ENCODE peak calls at places on chromosomes 4 and X, in seven cellular contexts. E is H1, Y is HCT116, P is GM12878, A is K562, M is SK-N-SH, O is HepG2. V is an unnamed sample.

GRCh38 chr4:53507671-53508286 is 83.5 kb downstream of the LNX1 start:
- DNase-seq in E (no peak), Y (no peak), P (no peak), A (peak; percentile 31), M (no peak), O (peak; percentile 30), V (no peak)

GRCh38 chrX:11770320-11770719 is 12.3 kb downstream of the MSL3 start:
- DNase-seq in E (no peak), Y (peak; percentile 22), P (peak; percentile 68), A (peak; percentile 65), M (peak; percentile 74), O (peak; percentile 23), V (peak; percentile 63)

GRCh38 chr4:13966241-13967195 is 339.0 kb upstream of the BOD1L1 start:
- DNase-seq in E (no peak), Y (no peak), P (no peak), A (no peak), M (no peak), O (no peak), V (no peak)

GRCh38 chr4:1035510-1035909 is 24.1 kb downstream of the FGFRL1 start:
- DNase-seq in E (no peak), Y (no peak), P (no peak), A (no peak), M (no peak), O (peak; percentile 67), V (no peak)

GRCh38 chr4:75698162-75698962 is 25.2 kb upstream of the G3BP2 start:
- DNase-seq in E (no peak), Y (no peak), P (peak; percentile 66), A (no peak), M (no peak), O (no peak), V (no peak)

GRCh38 chr4:159298502-159298901 is 195.6 kb downstream of the RAPGEF2 start:
- DNase-seq in E (no peak), Y (no peak), P (no peak), A (no peak), M (no peak), O (no peak), V (no peak)

GRCh38 chrX:40474205-40474626 is 106.6 kb upstream of the ATP6AP2 start:
- DNase-seq in E (peak; percentile 60), Y (no peak), P (no peak), A (no peak), M (peak; percentile 66), O (peak; percentile 20), V (peak; percentile 50)

GRCh38 chr4:113452868-113453620 is 308.5 kb downstream of the CAMK2D start:
- DNase-seq in E (no peak), Y (no peak), P (no peak), A (no peak), M (no peak), O (no peak), V (peak; percentile 8)

GRCh38 chrX:30935985-30936384 is 46.9 kb upstream of the TAB3 start:
- DNase-seq in E (no peak), Y (peak; percentile 10), P (no peak), A (peak; percentile 40), M (peak; percentile 27), O (peak; percentile 45), V (peak; percentile 5)

GRCh38 chr4:53183754-53184153 is 182.1 kb downstream of the SCFD2 start:
- DNase-seq in E (no peak), Y (no peak), P (no peak), A (no peak), M (no peak), O (no peak), V (no peak)

GRCh38 chr4:113809313-113809712 is 47.8 kb upstream of the CAMK2D start:
- DNase-seq in E (no peak), Y (no peak), P (no peak), A (no peak), M (no peak), O (no peak), V (no peak)

GRCh38 chr4:2824329-2825183 is 19.1 kb upstream of the ADD1 start:
- DNase-seq in E (no peak), Y (no peak), P (no peak), A (no peak), M (no peak), O (no peak), V (no peak)

GRCh38 chrX:38816158-38816557 is 14.9 kb downstream of the MID1IP1 start:
- DNase-seq in E (no peak), Y (no peak), P (no peak), A (no peak), M (no peak), O (no peak), V (no peak)

GRCh38 chr4:139557506-139558110 is 1.6 kb upstream of the SETD7 start:
- DNase-seq in E (no peak), Y (no peak), P (no peak), A (no peak), M (no peak), O (no peak), V (peak; percentile 15)

GRCh38 chrX:49877397-49878101 is 1.7 kb upstream of the USP27X start:
- DNase-seq in E (no peak), Y (no peak), P (no peak), A (no peak), M (no peak), O (peak; percentile 94), V (no peak)

GRCh38 chrX:13774696-13775095 is 40.1 kb downstream of the OFD1 start:
- DNase-seq in E (no peak), Y (no peak), P (no peak), A (no peak), M (no peak), O (no peak), V (no peak)

GRCh38 chrX:133375558-133376340 is 39.5 kb downstream of the GPC4 start:
- DNase-seq in E (no peak), Y (no peak), P (no peak), A (no peak), M (peak; percentile 21), O (no peak), V (no peak)

DNA sequence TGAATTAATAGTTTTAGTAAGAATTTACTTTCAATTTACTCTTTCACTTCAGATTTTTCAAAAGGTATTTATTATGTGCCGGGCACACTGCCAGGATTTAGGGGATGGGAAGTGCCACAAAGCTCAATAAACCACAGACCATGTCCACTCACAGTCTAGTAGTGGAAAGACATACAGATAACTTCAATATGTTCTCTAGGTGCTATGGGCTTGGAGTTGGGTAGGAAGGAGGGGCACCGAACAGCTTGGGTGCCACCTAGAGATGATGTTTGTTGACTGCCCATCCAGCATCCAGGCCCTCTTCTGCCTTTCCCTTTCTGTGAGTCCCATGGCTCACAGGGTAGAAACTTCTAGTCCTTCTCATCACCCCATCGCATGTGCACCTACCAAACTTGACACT is 17.8 kb downstream of the MFAP3L start:
- DNase-seq in E (peak; percentile 30), Y (no peak), P (no peak), A (no peak), M (no peak), O (no peak), V (peak; percentile 16)
- TF ChIP-seq JUND in E (no peak), Y (no peak), P (no peak), A (no peak), M (no peak), O (no peak), V (no peak)

GRCh38 chrX:69501433-69501832 is 2.7 kb upstream of the NALF2 start:
- DNase-seq in E (peak; percentile 65), Y (peak; percentile 48), P (no peak), A (peak; percentile 17), M (no peak), O (peak; percentile 52), V (peak; percentile 51)
- TF ChIP-seq JUND in E (no peak), Y (no peak), P (no peak), A (no peak), M (no peak), O (no peak), V (no peak)

DNA sequence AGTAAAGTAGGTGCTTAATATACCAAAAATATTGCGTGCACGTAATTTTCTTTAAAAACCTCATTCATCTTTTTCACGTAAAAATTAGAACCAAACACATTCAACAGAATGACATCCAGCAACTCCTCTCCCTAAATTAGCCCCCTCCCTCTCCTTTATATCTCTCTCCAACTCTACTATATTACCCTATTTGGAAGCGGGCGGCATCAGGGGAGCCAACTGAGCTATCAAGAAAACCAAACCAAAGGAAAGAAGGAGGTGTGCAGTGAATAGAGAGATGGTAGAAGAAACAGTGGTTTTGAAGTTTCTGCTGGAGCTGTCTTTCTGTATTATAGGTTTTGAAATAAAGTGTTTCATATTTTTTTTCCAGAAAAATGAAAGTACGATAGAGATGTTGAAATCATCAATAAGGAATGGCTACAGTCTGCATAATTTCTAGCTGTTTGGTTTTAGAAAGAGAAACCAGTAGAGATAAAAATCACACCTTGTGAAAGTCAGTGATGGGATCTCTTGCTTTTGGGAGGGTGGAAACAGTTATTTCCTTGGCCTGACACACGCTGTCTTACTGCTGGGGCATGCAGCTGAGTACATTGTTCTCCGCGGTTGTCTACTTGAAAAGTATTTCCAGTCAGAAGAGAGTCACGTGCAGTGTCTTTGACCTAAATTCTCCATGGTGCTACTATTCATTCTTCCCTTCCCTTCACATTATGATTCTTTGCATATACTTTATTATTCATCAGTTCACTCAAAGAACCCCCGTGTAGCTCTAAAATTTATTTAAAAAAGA is 94.1 kb upstream of the WDR17 start:
- DNase-seq in E (no peak), Y (no peak), P (no peak), A (no peak), M (no peak), O (no peak), V (no peak)
- TF ChIP-seq JUND in E (no peak), Y (no peak), P (no peak), A (no peak), M (no peak), O (no peak), V (no peak)

DNA sequence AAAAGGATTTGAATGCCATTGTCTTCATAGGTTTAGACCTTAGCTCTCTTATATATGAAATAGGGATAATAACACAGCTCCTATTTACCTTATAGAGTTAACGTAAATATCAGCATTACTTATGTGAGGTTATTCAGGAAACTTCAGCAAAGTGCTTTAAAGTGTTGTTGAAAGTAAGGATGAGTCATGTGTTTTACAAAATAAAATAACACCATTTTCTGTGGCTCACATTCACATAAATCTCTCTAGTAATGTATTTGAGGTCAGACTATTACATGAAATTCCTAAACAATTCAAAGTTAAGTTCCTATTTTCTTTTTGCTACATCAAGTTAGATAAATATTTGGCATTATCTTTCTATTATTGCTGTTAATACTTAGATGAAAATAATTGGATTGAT is 2.9 kb downstream of the GNRHR start:
- DNase-seq in E (no peak), Y (no peak), P (no peak), A (no peak), M (no peak), O (no peak), V (no peak)
- TF ChIP-seq JUND in E (no peak), Y (no peak), P (no peak), A (no peak), M (no peak), O (no peak), V (no peak)

GRCh38 chrX:45422216-45422925 is 221.7 kb upstream of the DIPK2B start:
- DNase-seq in E (no peak), Y (no peak), P (no peak), A (no peak), M (no peak), O (no peak), V (no peak)
- TF ChIP-seq JUND in E (no peak), Y (no peak), P (no peak), A (no peak), M (peak; percentile 49), O (no peak), V (no peak)

V was measured in T47D.